ENCODE peak calls at places on chromosomes 4 and X, in seven cellular contexts. M is AG20443; C is cardiac fibroblast; S is GM18507; K is MV-4-11; X is activated CD4-positive, alpha-beta T cell treated with anti-CD3 and anti-CD28 coated beads, Interleukin-2, amount 50 U/mL, for 48 hours; Y is NAMALWA. Q is an unnamed sample.

GRCh38 chr4:16537926-16538325 is 311.7 kb upstream of the TAPT1 start:
- DNase-seq in X (no peak), M (no peak), K (no peak), C (no peak), Y (no peak), S (no peak), Q (no peak)

GRCh38 chr4:10704050-10704810 is 19.7 kb upstream of the CLNK start:
- DNase-seq in M (no peak), K (peak), C (peak), X (no peak), Y (no peak), S (no peak), Q (no peak)

GRCh38 chr4:4384837-4385236 is 2.1 kb upstream of the NSG1 start:
- DNase-seq in M (no peak), K (no peak), X (peak), Y (peak), S (no peak), C (peak), Q (no peak)

GRCh38 chrX:17939724-17940123 is 78.6 kb upstream of the RAI2 start:
- DNase-seq in M (no peak), K (no peak), C (no peak), Y (no peak), S (no peak), X (no peak), Q (no peak)

GRCh38 chr4:34196375-34196774 is 2047.9 kb downstream of the ARAP2 start:
- DNase-seq in K (no peak), M (no peak), X (no peak), C (no peak), Y (no peak), S (no peak), Q (no peak)

GRCh38 chrX:57313583-57314215 is 27.2 kb downstream of the FAAH2 start:
- DNase-seq in S (no peak), X (no peak), C (no peak), Y (no peak), M (no peak), K (no peak), Q (no peak)

GRCh38 chr4:25938251-25939186 is 24.5 kb downstream of the SMIM20 start:
- DNase-seq in K (peak), X (peak), M (peak), C (peak), Y (no peak), S (peak), Q (no peak)

GRCh38 chr4:102469806-102470205 is 31.4 kb upstream of the NFKB1 start:
- DNase-seq in X (no peak), Y (no peak), K (no peak), C (no peak), M (no peak), S (no peak), Q (no peak)

GRCh38 chr4:30269850-30270249 is 450.3 kb upstream of the PCDH7 start:
- DNase-seq in Y (peak), X (no peak), S (no peak), M (no peak), C (peak), K (no peak), Q (no peak)

GRCh38 chrX:75230296-75230695 is 43.6 kb upstream of the UPRT start:
- DNase-seq in K (no peak), S (no peak), Y (no peak), M (no peak), C (no peak), X (no peak), Q (no peak)

GRCh38 chrX:102669526-102669925 is 18.2 kb downstream of the GPRASP1 start:
- DNase-seq in X (no peak), C (no peak), Y (no peak), S (no peak), M (no peak), K (no peak), Q (no peak)

GRCh38 chrX:118634336-118634735 is 93.1 kb upstream of the IL13RA1 start:
- DNase-seq in K (no peak), X (no peak), M (no peak), Y (no peak), S (no peak), C (no peak), Q (no peak)

GRCh38 chr4:27016551-27016950 is 155.9 kb downstream of the STIM2 start:
- DNase-seq in X (no peak), Y (no peak), C (no peak), S (no peak), K (no peak), M (no peak), Q (no peak)

GRCh38 chrX:30010471-30010870 is 204.9 kb upstream of the MAGEB2 start:
- DNase-seq in X (no peak), Y (no peak), K (no peak), M (no peak), C (no peak), S (no peak), Q (no peak)

GRCh38 chr4:109631709-109632108 is 71.5 kb downstream of the CASP6 start:
- DNase-seq in C (no peak), Y (peak), K (no peak), S (no peak), X (no peak), M (peak), Q (no peak)

GRCh38 chr4:82713856-82714255 is 84.7 kb downstream of the SCD5 start:
- DNase-seq in C (peak), Y (no peak), X (no peak), M (no peak), K (no peak), S (no peak), Q (no peak)

Q was measured in brain pericyte.